ENCODE peak calls at places on chromosomes 2 and 18, in seven cellular contexts. One of them, this sample, is unnamed.

GRCh38 chr18:42412896-42413295 is 457.9 kb downstream of the PIK3C3 start:
- DNase-seq in endothelial cell of umbilical vein: no peak
- DNase-seq in pancreas: no peak
- DNase-seq in AG09309: no peak
- DNase-seq in germinal center: no peak
- DNase-seq in NT2/D1: no peak
- DNase-seq in fibroblast of gingiva: no peak
- DNase-seq in this sample: no peak

GRCh38 chr2:183532514-183532913 is 408.3 kb downstream of the NUP35 start:
- DNase-seq in endothelial cell of umbilical vein: no peak
- DNase-seq in pancreas: no peak
- DNase-seq in AG09309: no peak
- DNase-seq in germinal center: no peak
- DNase-seq in NT2/D1: peak
- DNase-seq in fibroblast of gingiva: no peak
- DNase-seq in this sample: no peak

GRCh38 chr2:241720099-241720498 is 14.3 kb upstream of the D2HGDH start:
- DNase-seq in endothelial cell of umbilical vein: no peak
- DNase-seq in pancreas: no peak
- DNase-seq in AG09309: no peak
- DNase-seq in germinal center: no peak
- DNase-seq in NT2/D1: no peak
- DNase-seq in fibroblast of gingiva: no peak
- DNase-seq in this sample: no peak

GRCh38 chr18:40662898-40663437 is 1292.1 kb upstream of the PIK3C3 start:
- DNase-seq in endothelial cell of umbilical vein: no peak
- DNase-seq in pancreas: no peak
- DNase-seq in AG09309: no peak
- DNase-seq in germinal center: no peak
- DNase-seq in NT2/D1: no peak
- DNase-seq in fibroblast of gingiva: no peak
- DNase-seq in this sample: no peak

GRCh38 chr2:46936566-46936965 is 21.0 kb upstream of the MCFD2 start:
- DNase-seq in endothelial cell of umbilical vein: no peak
- DNase-seq in pancreas: no peak
- DNase-seq in AG09309: no peak
- DNase-seq in germinal center: no peak
- DNase-seq in NT2/D1: no peak
- DNase-seq in fibroblast of gingiva: no peak
- DNase-seq in this sample: no peak

GRCh38 chr2:75074228-75074627 is 115.8 kb downstream of the POLE4 start:
- DNase-seq in endothelial cell of umbilical vein: no peak
- DNase-seq in pancreas: no peak
- DNase-seq in AG09309: no peak
- DNase-seq in germinal center: no peak
- DNase-seq in NT2/D1: no peak
- DNase-seq in fibroblast of gingiva: no peak
- DNase-seq in this sample: no peak

GRCh38 chr2:16960579-16960978 is 294.9 kb upstream of the CYRIA start:
- DNase-seq in endothelial cell of umbilical vein: no peak
- DNase-seq in pancreas: no peak
- DNase-seq in AG09309: no peak
- DNase-seq in germinal center: no peak
- DNase-seq in NT2/D1: no peak
- DNase-seq in fibroblast of gingiva: no peak
- DNase-seq in this sample: no peak

GRCh38 chr2:172807011-172807410 is 71.4 kb downstream of the RAPGEF4 start:
- DNase-seq in endothelial cell of umbilical vein: no peak
- DNase-seq in pancreas: no peak
- DNase-seq in AG09309: no peak
- DNase-seq in germinal center: no peak
- DNase-seq in NT2/D1: no peak
- DNase-seq in fibroblast of gingiva: no peak
- DNase-seq in this sample: no peak

GRCh38 chr2:20415511-20415918 is 31.4 kb upstream of the RHOB start:
- DNase-seq in endothelial cell of umbilical vein: no peak
- DNase-seq in pancreas: no peak
- DNase-seq in AG09309: no peak
- DNase-seq in germinal center: no peak
- DNase-seq in NT2/D1: no peak
- DNase-seq in fibroblast of gingiva: no peak
- DNase-seq in this sample: peak

GRCh38 chr2:1717129-1717528 is 27.2 kb downstream of the PXDN start:
- DNase-seq in endothelial cell of umbilical vein: peak
- DNase-seq in pancreas: peak
- DNase-seq in AG09309: no peak
- DNase-seq in germinal center: no peak
- DNase-seq in NT2/D1: no peak
- DNase-seq in fibroblast of gingiva: no peak
- DNase-seq in this sample: peak

GRCh38 chr2:150267651-150268415 is 219.6 kb downstream of the RND3 start:
- DNase-seq in endothelial cell of umbilical vein: no peak
- DNase-seq in pancreas: no peak
- DNase-seq in AG09309: no peak
- DNase-seq in germinal center: no peak
- DNase-seq in NT2/D1: peak
- DNase-seq in fibroblast of gingiva: no peak
- DNase-seq in this sample: no peak

GRCh38 chr18:2302012-2302411 is 269.3 kb downstream of the METTL4 start:
- DNase-seq in endothelial cell of umbilical vein: no peak
- DNase-seq in pancreas: no peak
- DNase-seq in AG09309: no peak
- DNase-seq in germinal center: no peak
- DNase-seq in NT2/D1: no peak
- DNase-seq in fibroblast of gingiva: no peak
- DNase-seq in this sample: no peak

GRCh38 chr2:46393352-46393820 is 86.0 kb upstream of the TMEM247 start:
- DNase-seq in endothelial cell of umbilical vein: no peak
- DNase-seq in pancreas: no peak
- DNase-seq in AG09309: no peak
- DNase-seq in germinal center: no peak
- DNase-seq in NT2/D1: no peak
- DNase-seq in fibroblast of gingiva: no peak
- DNase-seq in this sample: no peak

GRCh38 chr2:195660265-195660890 is 3.4 kb downstream of the SLC39A10 start:
- DNase-seq in endothelial cell of umbilical vein: peak
- DNase-seq in pancreas: peak
- DNase-seq in AG09309: peak
- DNase-seq in germinal center: peak
- DNase-seq in NT2/D1: no peak
- DNase-seq in fibroblast of gingiva: peak
- DNase-seq in this sample: peak

GRCh38 chr18:22165603-22166069 is 3.8 kb upstream of the GATA6 start:
- DNase-seq in endothelial cell of umbilical vein: no peak
- DNase-seq in pancreas: no peak
- DNase-seq in AG09309: no peak
- DNase-seq in germinal center: no peak
- DNase-seq in NT2/D1: no peak
- DNase-seq in fibroblast of gingiva: no peak
- DNase-seq in this sample: no peak

GRCh38 chr2:97870396-97870843 is 125.3 kb downstream of the TMEM131 start:
- DNase-seq in endothelial cell of umbilical vein: peak
- DNase-seq in pancreas: no peak
- DNase-seq in AG09309: peak
- DNase-seq in germinal center: no peak
- DNase-seq in NT2/D1: no peak
- DNase-seq in fibroblast of gingiva: peak
- DNase-seq in this sample: peak

GRCh38 chr2:22683911-22684310 is 701.1 kb upstream of the KLHL29 start:
- DNase-seq in endothelial cell of umbilical vein: no peak
- DNase-seq in pancreas: no peak
- DNase-seq in AG09309: no peak
- DNase-seq in germinal center: no peak
- DNase-seq in NT2/D1: no peak
- DNase-seq in fibroblast of gingiva: no peak
- DNase-seq in this sample: no peak

GRCh38 chr2:218146056-218146455 is 20.2 kb downstream of the CXCR2 start:
- DNase-seq in endothelial cell of umbilical vein: no peak
- DNase-seq in pancreas: no peak
- DNase-seq in AG09309: no peak
- DNase-seq in germinal center: no peak
- DNase-seq in NT2/D1: no peak
- DNase-seq in fibroblast of gingiva: peak
- DNase-seq in this sample: no peak

GRCh38 chr2:180962727-180963312 is 17.6 kb upstream of the UBE2E3 start:
- DNase-seq in endothelial cell of umbilical vein: no peak
- DNase-seq in pancreas: no peak
- DNase-seq in AG09309: no peak
- DNase-seq in germinal center: no peak
- DNase-seq in NT2/D1: no peak
- DNase-seq in fibroblast of gingiva: no peak
- DNase-seq in this sample: no peak

GRCh38 chr2:236352761-236353593 is 88.8 kb upstream of the ASB18 start:
- DNase-seq in endothelial cell of umbilical vein: peak
- DNase-seq in pancreas: no peak
- DNase-seq in AG09309: peak
- DNase-seq in germinal center: peak
- DNase-seq in NT2/D1: no peak
- DNase-seq in fibroblast of gingiva: no peak
- DNase-seq in this sample: peak

GRCh38 chr2:180707867-180708205 is 272.6 kb upstream of the UBE2E3 start:
- DNase-seq in endothelial cell of umbilical vein: peak
- DNase-seq in pancreas: no peak
- DNase-seq in AG09309: peak
- DNase-seq in germinal center: no peak
- DNase-seq in NT2/D1: no peak
- DNase-seq in fibroblast of gingiva: peak
- DNase-seq in this sample: peak

GRCh38 chr2:62343636-62344349 is 147.9 kb downstream of the B3GNT2 start:
- DNase-seq in endothelial cell of umbilical vein: no peak
- DNase-seq in pancreas: no peak
- DNase-seq in AG09309: no peak
- DNase-seq in germinal center: no peak
- DNase-seq in NT2/D1: no peak
- DNase-seq in fibroblast of gingiva: no peak
- DNase-seq in this sample: no peak

GRCh38 chr2:162333968-162334367 is 10.0 kb upstream of the GCA start:
- DNase-seq in endothelial cell of umbilical vein: peak
- DNase-seq in pancreas: no peak
- DNase-seq in AG09309: no peak
- DNase-seq in germinal center: no peak
- DNase-seq in NT2/D1: peak
- DNase-seq in fibroblast of gingiva: no peak
- DNase-seq in this sample: peak

GRCh38 chr2:20291106-20291564 is 59.5 kb downstream of the PUM2 start:
- DNase-seq in endothelial cell of umbilical vein: peak
- DNase-seq in pancreas: no peak
- DNase-seq in AG09309: peak
- DNase-seq in germinal center: peak
- DNase-seq in NT2/D1: peak
- DNase-seq in fibroblast of gingiva: peak
- DNase-seq in this sample: peak

GRCh38 chr18:45168883-45169585 is 446.2 kb upstream of the SLC14A2 start:
- DNase-seq in endothelial cell of umbilical vein: no peak
- DNase-seq in pancreas: no peak
- DNase-seq in AG09309: peak
- DNase-seq in germinal center: no peak
- DNase-seq in NT2/D1: no peak
- DNase-seq in fibroblast of gingiva: peak
- DNase-seq in this sample: peak

GRCh38 chr2:133421516-133422324 is 146.5 kb downstream of the NCKAP5 start:
- DNase-seq in endothelial cell of umbilical vein: no peak
- DNase-seq in pancreas: peak
- DNase-seq in AG09309: no peak
- DNase-seq in germinal center: no peak
- DNase-seq in NT2/D1: no peak
- DNase-seq in fibroblast of gingiva: peak
- DNase-seq in this sample: no peak

This sample was measured in foreskin fibroblast.